ENCODE peak calls at places on chromosomes 6 and 20, in six cellular contexts. P is HepG2, L is K562, K is GM12878, J is GM12891, H is H1. F is an unnamed sample.

GRCh38 chr6:38824243-38824894 is 109.3 kb downstream of the DNAH8 start:
- DNase-seq in P (no peak), L (no peak), K (no peak), J (no peak), H (no peak), F (no peak)

GRCh38 chr20:48629069-48629959 is 198.5 kb downstream of the PREX1 start:
- DNase-seq in P (no peak), L (no peak), K (no peak), J (no peak), H (no peak), F (no peak)

GRCh38 chr20:47583551-47583950 is 81.9 kb downstream of the NCOA3 start:
- DNase-seq in P (no peak), L (no peak), K (no peak), J (no peak), H (no peak), F (no peak)

GRCh38 chr6:130771741-130772140 is 55.5 kb upstream of the SMLR1 start:
- DNase-seq in P (no peak), L (no peak), K (no peak), J (no peak), H (no peak), F (no peak)

GRCh38 chr6:37433657-37434271 is 743 bp downstream of the CMTR1 start:
- DNase-seq in P (peak; percentile 16), L (peak; percentile 50), K (peak; percentile 31), J (peak; percentile 26), H (no peak), F (peak; percentile 43)

GRCh38 chr6:155880905-155881304 is 425.3 kb upstream of the NOX3 start:
- DNase-seq in P (no peak), L (no peak), K (no peak), J (no peak), H (no peak), F (no peak)

GRCh38 chr6:112044196-112044595 is 9.7 kb upstream of the CCN6 start:
- DNase-seq in P (no peak), L (no peak), K (no peak), J (no peak), H (no peak), F (no peak)

GRCh38 chr20:1810572-1810925 is 84.7 kb upstream of the SIRPA start:
- DNase-seq in P (no peak), L (no peak), K (no peak), J (no peak), H (no peak), F (no peak)

GRCh38 chr6:10759884-10760329 is 12.3 kb downstream of the TMEM14B start:
- DNase-seq in P (no peak), L (peak; percentile 25), K (no peak), J (no peak), H (no peak), F (no peak)

GRCh38 chr6:158211273-158212055 is 43.3 kb downstream of the GTF2H5 start:
- DNase-seq in P (no peak), L (no peak), K (no peak), J (no peak), H (no peak), F (no peak)

GRCh38 chr6:24493945-24494725 is 634 bp upstream of the ALDH5A1 start:
- DNase-seq in P (no peak), L (peak; percentile 14), K (no peak), J (no peak), H (no peak), F (no peak)

GRCh38 chr6:91569071-91569470 is 982.2 kb upstream of the MAP3K7 start:
- DNase-seq in P (no peak), L (no peak), K (no peak), J (no peak), H (no peak), F (no peak)

GRCh38 chr6:44569931-44570385 is 182.5 kb downstream of the CDC5L start:
- DNase-seq in P (no peak), L (no peak), K (no peak), J (no peak), H (no peak), F (no peak)

GRCh38 chr6:156283091-156283490 is 494.1 kb upstream of the ARID1B start:
- DNase-seq in P (no peak), L (no peak), K (no peak), J (no peak), H (no peak), F (no peak)

GRCh38 chr6:138987299-138987642 is 782 bp downstream of the REPS1 start:
- DNase-seq in P (no peak), L (no peak), K (no peak), J (no peak), H (no peak), F (peak; percentile 35)

GRCh38 chr20:41330941-41331340 is 9.7 kb upstream of the LPIN3 start:
- DNase-seq in P (no peak), L (no peak), K (no peak), J (no peak), H (no peak), F (no peak)

GRCh38 chr20:41327178-41327577 is 9.6 kb upstream of the ZHX3 start:
- DNase-seq in P (no peak), L (no peak), K (no peak), J (no peak), H (no peak), F (no peak)

GRCh38 chr20:41331731-41332130 is 8.9 kb upstream of the LPIN3 start:
- DNase-seq in P (no peak), L (no peak), K (no peak), J (no peak), H (no peak), F (no peak)

GRCh38 chr20:41330343-41330720 is 10.3 kb upstream of the LPIN3 start:
- DNase-seq in P (no peak), L (no peak), K (no peak), J (no peak), H (no peak), F (no peak)

GRCh38 chr20:41329435-41330342 is 10.9 kb upstream of the LPIN3 start:
- DNase-seq in P (peak; percentile 82), L (peak; percentile 30), K (no peak), J (no peak), H (no peak), F (no peak)
- TF ChIP-seq POLR2A in P (peak; percentile 48), L (no peak), K (peak; percentile 50), J (no peak), H (no peak), F (no peak)

DNA sequence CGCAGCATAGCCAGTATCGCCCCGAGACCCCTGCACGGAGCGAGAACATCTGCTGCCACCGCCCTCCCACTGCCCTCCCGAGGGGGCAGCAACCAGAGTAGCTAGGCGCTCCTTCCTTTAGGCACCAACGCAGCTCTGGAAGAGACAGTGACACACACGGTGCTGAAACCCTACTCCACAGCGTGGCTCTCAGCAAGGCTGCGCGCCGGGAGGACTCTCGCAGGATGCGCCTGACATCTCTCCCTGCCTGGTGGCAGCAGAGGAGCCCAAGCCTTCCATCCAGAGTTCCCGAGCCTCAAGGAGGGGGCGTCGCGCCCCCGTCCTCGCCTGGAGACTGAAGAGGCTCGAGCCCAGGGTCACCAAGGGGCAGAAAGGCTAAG is 2.1 kb downstream of the TAF4 start:
- DNase-seq in P (no peak), L (no peak), K (no peak), J (no peak), H (no peak), F (no peak)
- TF ChIP-seq TAF1 in P (no peak), L (no peak), K (no peak), J (no peak), H (no peak), F (no peak)

DNA sequence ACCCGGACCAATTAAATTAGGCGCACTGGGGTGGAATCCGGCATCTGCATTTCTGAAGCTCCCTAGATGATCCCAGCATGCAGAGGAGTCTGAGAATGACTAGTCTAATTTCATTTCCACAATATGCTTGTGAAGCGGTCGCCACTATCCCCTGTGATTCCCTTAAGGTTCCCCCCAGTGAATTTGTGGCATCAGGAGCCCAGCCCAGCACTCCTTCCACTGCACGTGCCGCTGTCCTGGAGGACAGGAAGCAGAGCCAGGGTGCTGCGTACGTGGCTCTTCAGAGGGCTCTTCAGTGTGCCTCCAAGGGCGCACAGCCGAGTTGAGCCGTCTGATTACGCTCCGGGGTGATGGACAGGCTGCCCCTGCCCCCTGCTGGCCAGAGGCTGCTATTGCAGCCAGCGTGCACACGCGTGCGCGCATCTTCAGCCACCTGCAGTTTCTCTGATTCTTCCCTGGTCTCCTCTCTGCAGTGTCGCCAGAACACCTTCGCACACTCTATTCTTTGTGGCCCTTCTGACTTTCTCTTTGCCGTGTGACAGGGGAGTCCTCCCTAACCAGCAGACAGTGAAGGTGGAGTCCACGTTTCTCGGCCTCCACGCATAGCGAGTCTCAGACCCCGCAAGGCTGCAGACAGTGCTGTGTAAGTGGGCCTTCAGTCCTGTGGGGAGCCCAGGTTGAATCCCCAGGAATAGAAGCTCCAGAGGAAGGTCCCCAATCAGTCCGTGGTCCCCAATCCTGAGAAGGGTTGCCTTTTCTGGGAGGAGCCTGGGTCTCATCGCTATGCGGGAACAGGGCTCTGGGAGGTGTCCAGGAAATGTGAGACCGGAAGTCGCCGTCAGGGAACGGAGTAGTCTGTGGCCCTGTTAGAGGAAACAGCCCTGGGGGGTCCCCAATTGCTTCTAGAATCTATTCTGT is 16.5 kb upstream of the NCR2 start:
- DNase-seq in P (peak; percentile 70), L (peak; percentile 91), K (peak; percentile 62), J (peak; percentile 66), H (peak; percentile 82), F (peak; percentile 58)
- TF ChIP-seq POLR2A in P (no peak), L (no peak), K (no peak), J (no peak), H (no peak), F (peak; percentile 44)

GRCh38 chr20:29750268-29750899 is 1507.1 kb upstream of the DEFB115 start:
- DNase-seq in P (no peak), L (no peak), K (no peak), J (no peak), H (no peak), F (no peak)
- TF ChIP-seq TAF1 in P (no peak), L (no peak), K (no peak), J (no peak), H (no peak), F (no peak)